ENCODE peak calls at places on chromosome 17, in seven cellular contexts. U is keratinocyte; O is heart right ventricle; M is pancreas; H is Peyer's patch; E is CD4-positive, alpha-beta T cell; C is dorsolateral prefrontal cortex. P is an unnamed sample. For H3K27me3, the result is how much of the 10 kb centered on the place peaks cover.

GRCh38 chr17:16178836-16179235 is 36.5 kb downstream of the NCOR1 start:
- DNase-seq in U (no peak), H (no peak), M (no peak), E (no peak), O (no peak), C (no peak), P (no peak)

GRCh38 chr17:75504347-75505151 is 10.8 kb downstream of the CASKIN2 start:
- DNase-seq in O (peak), H (peak), M (peak), E (peak), C (no peak), U (no peak), P (no peak)

GRCh38 chr17:55722742-55723487 is at the start of gene TMEM100:
- DNase-seq in O (no peak), C (no peak), E (no peak), H (no peak), U (no peak), M (no peak), P (peak)

GRCh38 chr17:1947743-1948516 is 77.2 kb downstream of the RTN4RL1 start:
- DNase-seq in O (no peak), M (no peak), U (no peak), C (no peak), E (no peak), H (no peak), P (no peak)

GRCh38 chr17:30964878-30965277 is 6.0 kb upstream of the RNF135 start:
- DNase-seq in C (no peak), O (no peak), M (no peak), E (no peak), U (no peak), H (no peak), P (no peak)

GRCh38 chr17:43324205-43324893 is 74.4 kb upstream of the ARL4D start:
- DNase-seq in E (no peak), U (no peak), M (no peak), H (peak), C (no peak), O (no peak), P (peak)

GRCh38 chr17:56434610-56435009 is 158.9 kb upstream of the NOG start:
- DNase-seq in O (no peak), U (no peak), M (no peak), H (no peak), C (no peak), E (no peak), P (no peak)

GRCh38 chr17:77772461-77772897 is 186.0 kb upstream of the TNRC6C start:
- DNase-seq in M (peak), O (peak), U (no peak), H (peak), C (no peak), E (peak), P (no peak)

DNA sequence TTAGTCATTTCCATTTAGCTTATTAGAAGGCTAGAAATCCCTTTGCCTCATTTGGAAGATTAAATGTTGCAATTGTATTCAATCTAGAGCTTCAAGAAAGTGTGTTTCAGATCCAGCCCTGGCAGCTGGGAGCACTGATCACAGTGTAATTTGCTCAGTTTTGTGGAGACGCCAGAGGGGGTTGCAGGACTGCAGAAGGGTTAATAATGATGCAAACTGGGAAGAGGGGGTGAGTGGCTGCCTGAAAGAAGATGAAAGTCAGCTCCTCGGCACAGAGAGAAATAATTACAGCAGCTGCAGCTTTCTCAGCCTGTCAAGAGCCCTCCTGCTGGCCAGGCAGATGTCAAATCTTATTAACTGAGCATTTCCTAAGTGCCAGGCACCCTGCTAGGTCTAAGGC is 97.8 kb downstream of the ZNF18 start:
- DNase-seq in C (no peak), O (no peak), H (no peak), E (no peak), M (no peak), U (no peak), P (no peak)
- TF ChIP-seq CTCF in C (no peak), O (no peak), H (no peak), E (no peak), M (no peak), U (no peak), P (no peak)

DNA sequence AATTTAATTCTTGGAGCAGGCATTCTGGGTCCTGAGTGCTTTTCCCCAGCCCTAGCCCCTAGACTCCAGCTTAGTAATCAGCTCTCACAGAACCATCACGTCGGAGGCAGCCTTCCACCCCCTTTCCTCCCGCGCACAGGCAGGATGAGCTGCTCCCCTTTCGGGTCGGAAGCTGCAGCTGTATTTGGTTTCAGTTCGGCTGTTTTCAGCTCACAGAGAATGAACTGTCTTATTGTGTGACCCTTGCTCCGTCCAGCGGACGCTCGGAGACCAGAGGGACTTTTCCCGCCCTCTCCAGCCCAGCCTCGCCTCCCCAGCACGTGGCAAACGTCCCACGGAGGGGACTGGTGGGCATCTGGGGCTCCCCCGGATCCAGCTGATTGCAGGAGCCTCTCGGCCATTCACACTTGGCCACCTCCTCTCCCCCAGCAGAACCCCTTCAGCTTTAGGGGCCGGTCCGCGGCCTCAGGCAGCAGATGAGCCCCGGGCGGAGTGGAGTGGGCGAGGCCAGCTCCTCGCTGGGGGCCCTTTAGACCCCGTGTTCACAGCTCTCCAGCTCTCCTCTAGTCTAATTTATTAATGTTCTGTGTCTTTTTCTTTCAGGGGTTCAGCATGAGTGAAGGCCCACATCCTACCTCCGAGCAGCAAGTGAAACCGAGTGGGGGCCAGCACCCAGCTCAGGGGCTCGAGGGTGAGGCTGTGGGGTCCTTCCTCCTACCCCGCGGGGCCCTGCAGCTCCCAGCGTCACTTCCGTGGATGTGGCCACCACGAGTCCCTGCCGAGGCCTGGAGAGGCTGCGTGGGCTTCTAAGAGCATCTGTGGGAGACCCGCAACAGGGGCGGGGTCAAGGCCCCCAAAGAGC is 863 bp upstream of the UTS2R start:
- DNase-seq in U (no peak), M (no peak), H (peak), C (no peak), O (no peak), E (no peak), P (no peak)
- H3K27me3 ChIP-seq in U (half or more), M (under half), H (under half), C (half or more), O (half or more), E (under half), P (half or more)

GRCh38 chr17:68511671-68512246 is 471 bp upstream of the PRKAR1A start:
- DNase-seq in H (peak), U (no peak), M (peak), E (peak), C (peak), O (peak), P (peak)
- TF ChIP-seq CTCF in H (no peak), U (no peak), M (no peak), E (no peak), C (no peak), O (peak), P (no peak)

DNA sequence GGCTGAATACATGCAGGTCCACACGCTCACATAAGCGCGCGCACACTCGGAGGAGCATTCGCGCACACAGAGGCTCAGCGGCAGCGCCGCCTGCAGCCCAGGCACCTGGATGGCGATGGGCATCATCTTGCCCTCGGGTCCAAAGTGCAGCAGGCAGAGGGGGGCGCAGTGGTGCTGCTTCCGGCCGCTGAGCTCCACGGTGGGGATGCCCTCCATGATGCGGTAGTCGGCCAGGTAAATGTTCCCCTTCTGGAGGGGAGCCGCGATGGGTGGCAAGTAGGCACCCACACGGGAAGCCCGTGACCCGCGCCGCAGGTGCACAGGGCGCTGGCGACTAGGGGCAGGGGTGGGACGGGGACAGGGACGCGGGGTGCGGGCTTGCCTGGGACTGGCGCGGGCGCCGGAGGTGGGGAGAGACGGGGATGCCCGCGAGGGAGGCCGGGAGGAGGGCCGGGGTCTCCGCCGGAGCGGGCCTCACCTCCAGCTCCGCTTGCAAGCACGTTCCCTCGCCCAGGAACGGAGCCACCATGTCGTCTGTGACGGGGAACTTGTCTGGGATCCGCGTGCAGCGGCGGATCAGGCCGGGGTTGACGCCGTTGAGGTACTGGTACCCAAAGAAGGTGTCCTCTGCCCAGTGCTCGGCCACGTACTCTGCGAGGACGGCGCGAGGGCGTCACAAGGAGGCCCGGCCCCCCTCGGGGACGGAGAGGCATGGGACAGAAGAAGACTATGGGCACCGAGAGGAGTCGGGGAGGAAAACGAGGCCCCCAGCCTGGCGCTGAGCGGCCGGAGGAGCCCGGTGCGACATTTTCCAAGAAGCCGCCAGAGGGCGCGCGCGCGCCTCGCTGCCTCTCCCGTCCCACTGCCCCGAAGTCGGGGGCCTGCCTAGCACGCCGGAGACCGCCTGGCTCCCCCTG is 8.0 kb downstream of the ALOX12B start:
- DNase-seq in M (peak), U (no peak), O (peak), H (peak), E (peak), C (peak), P (no peak)
- H3K27me3 ChIP-seq in M (under half), U (under half), O (half or more), H (under half), E (under half), C (under half), P (half or more)

GRCh38 chr17:61410555-61411089 is 11.0 kb downstream of the TBX2 start:
- DNase-seq in C (peak), H (peak), U (no peak), O (peak), E (peak), M (peak), P (no peak)

GRCh38 chr17:61412860-61413653 is 13.4 kb downstream of the TBX2 start:
- DNase-seq in O (no peak), H (peak), M (peak), U (no peak), C (no peak), E (no peak), P (no peak)

GRCh38 chr17:61410100-61410551 is 10.5 kb downstream of the TBX2 start:
- DNase-seq in M (no peak), O (no peak), C (peak), H (no peak), E (peak), U (no peak), P (no peak)

GRCh38 chr17:61411944-61412859 is 12.6 kb downstream of the TBX2 start:
- DNase-seq in E (peak), M (peak), H (peak), C (peak), O (peak), U (peak), P (no peak)

GRCh38 chr17:61411114-61411943 is 11.7 kb downstream of the TBX2 start:
- DNase-seq in E (peak), C (no peak), M (peak), O (peak), H (peak), U (no peak), P (no peak)
- TF ChIP-seq CTCF in E (peak), C (peak), M (no peak), O (peak), H (no peak), U (peak), P (peak)

GRCh38 chr17:79830763-79831366 is 8.4 kb downstream of the CBX4 start:
- DNase-seq in E (no peak), M (peak), O (no peak), H (no peak), U (no peak), C (no peak), P (no peak)
- H3K27me3 ChIP-seq in E (under half), M (under half), O (under half), H (under half), U (under half), C (under half), P (under half)

GRCh38 chr17:51640108-51640622 is 379.8 kb downstream of the UTP18 start:
- DNase-seq in E (no peak), U (no peak), M (no peak), C (no peak), H (no peak), O (no peak), P (no peak)
- TF ChIP-seq CTCF in E (peak), U (peak), M (no peak), C (peak), H (no peak), O (peak), P (peak)